ENCODE peak calls at places on chromosomes 4 and X, in four cellular contexts. One of them, this sample, is unnamed.

GRCh38 chr4:80732010-80732409 is 298.5 kb upstream of the BMP3 start:
- DNase-seq in fibroblast of the aortic adventitia: peak
- DNase-seq in kidney: no peak
- DNase-seq in stomach: no peak
- DNase-seq in this sample: no peak

GRCh38 chr4:159206427-159206871 is 103.6 kb downstream of the RAPGEF2 start:
- DNase-seq in fibroblast of the aortic adventitia: peak
- DNase-seq in kidney: no peak
- DNase-seq in stomach: no peak
- DNase-seq in this sample: no peak

GRCh38 chrX:20361890-20362262 is 95.2 kb upstream of the RPS6KA3 start:
- DNase-seq in fibroblast of the aortic adventitia: peak
- DNase-seq in kidney: no peak
- DNase-seq in stomach: no peak
- DNase-seq in this sample: peak

GRCh38 chr4:93730760-93731159 is 97.8 kb upstream of the ATOH1 start:
- DNase-seq in fibroblast of the aortic adventitia: no peak
- DNase-seq in kidney: no peak
- DNase-seq in stomach: no peak
- DNase-seq in this sample: no peak

GRCh38 chr4:40299704-40300336 is 35.3 kb upstream of the CHRNA9 start:
- DNase-seq in fibroblast of the aortic adventitia: no peak
- DNase-seq in kidney: no peak
- DNase-seq in stomach: peak
- DNase-seq in this sample: no peak

GRCh38 chr4:34261799-34262314 is 1982.5 kb downstream of the ARAP2 start:
- DNase-seq in fibroblast of the aortic adventitia: no peak
- DNase-seq in kidney: peak
- DNase-seq in stomach: no peak
- DNase-seq in this sample: no peak

GRCh38 chr4:110616162-110617062 is 6.5 kb downstream of the PITX2 start:
- DNase-seq in fibroblast of the aortic adventitia: no peak
- DNase-seq in kidney: no peak
- DNase-seq in stomach: no peak
- DNase-seq in this sample: no peak

GRCh38 chr4:94127707-94128328 is 79.8 kb upstream of the SMARCAD1 start:
- DNase-seq in fibroblast of the aortic adventitia: peak
- DNase-seq in kidney: no peak
- DNase-seq in stomach: no peak
- DNase-seq in this sample: peak

GRCh38 chrX:42992199-42992943 is 214.4 kb upstream of the PPP1R2C start:
- DNase-seq in fibroblast of the aortic adventitia: no peak
- DNase-seq in kidney: no peak
- DNase-seq in stomach: no peak
- DNase-seq in this sample: no peak

GRCh38 chr4:65241257-65241997 is 428.9 kb downstream of the EPHA5 start:
- DNase-seq in fibroblast of the aortic adventitia: no peak
- DNase-seq in kidney: peak
- DNase-seq in stomach: no peak
- DNase-seq in this sample: no peak

GRCh38 chr4:176001171-176002006 is 64.3 kb upstream of the WDR17 start:
- DNase-seq in fibroblast of the aortic adventitia: peak
- DNase-seq in kidney: peak
- DNase-seq in stomach: no peak
- DNase-seq in this sample: peak

GRCh38 chrX:66002832-66003680 is 36.8 kb downstream of the VSIG4 start:
- DNase-seq in fibroblast of the aortic adventitia: no peak
- DNase-seq in kidney: no peak
- DNase-seq in stomach: no peak
- DNase-seq in this sample: no peak

GRCh38 chr4:111854494-111855087 is 290.7 kb upstream of the FAM241A start:
- DNase-seq in fibroblast of the aortic adventitia: peak
- DNase-seq in kidney: no peak
- DNase-seq in stomach: no peak
- DNase-seq in this sample: peak

GRCh38 chrX:109795682-109796081 is 62.6 kb upstream of the ACSL4 start:
- DNase-seq in fibroblast of the aortic adventitia: no peak
- DNase-seq in kidney: no peak
- DNase-seq in stomach: no peak
- DNase-seq in this sample: no peak

GRCh38 chr4:160724063-160724462 is 1439.7 kb downstream of the FSTL5 start:
- DNase-seq in fibroblast of the aortic adventitia: no peak
- DNase-seq in kidney: no peak
- DNase-seq in stomach: no peak
- DNase-seq in this sample: no peak

GRCh38 chr4:105306158-105306781 is 159.6 kb downstream of the TET2 start:
- DNase-seq in fibroblast of the aortic adventitia: no peak
- DNase-seq in kidney: no peak
- DNase-seq in stomach: no peak
- DNase-seq in this sample: peak

GRCh38 chr4:142473960-142474338 is 372.2 kb downstream of the INPP4B start:
- DNase-seq in fibroblast of the aortic adventitia: no peak
- DNase-seq in kidney: no peak
- DNase-seq in stomach: no peak
- DNase-seq in this sample: no peak

GRCh38 chr4:150573534-150573933 is 8.4 kb upstream of the MAB21L2 start:
- DNase-seq in fibroblast of the aortic adventitia: peak
- DNase-seq in kidney: no peak
- DNase-seq in stomach: no peak
- DNase-seq in this sample: no peak

GRCh38 chr4:86108152-86108551 is 251.7 kb downstream of the MAPK10 start:
- DNase-seq in fibroblast of the aortic adventitia: peak
- DNase-seq in kidney: no peak
- DNase-seq in stomach: no peak
- DNase-seq in this sample: no peak

GRCh38 chr4:184416913-184417734 is 57.2 kb downstream of the IRF2 start:
- DNase-seq in fibroblast of the aortic adventitia: peak
- DNase-seq in kidney: no peak
- DNase-seq in stomach: no peak
- DNase-seq in this sample: no peak

GRCh38 chr4:107885865-107886264 is 45.5 kb upstream of the CYP2U1 start:
- DNase-seq in fibroblast of the aortic adventitia: no peak
- DNase-seq in kidney: no peak
- DNase-seq in stomach: no peak
- DNase-seq in this sample: no peak
- TF ChIP-seq CTCF in fibroblast of the aortic adventitia: no peak
- TF ChIP-seq CTCF in kidney: no peak
- TF ChIP-seq CTCF in stomach: no peak
- TF ChIP-seq CTCF in this sample: no peak

DNA sequence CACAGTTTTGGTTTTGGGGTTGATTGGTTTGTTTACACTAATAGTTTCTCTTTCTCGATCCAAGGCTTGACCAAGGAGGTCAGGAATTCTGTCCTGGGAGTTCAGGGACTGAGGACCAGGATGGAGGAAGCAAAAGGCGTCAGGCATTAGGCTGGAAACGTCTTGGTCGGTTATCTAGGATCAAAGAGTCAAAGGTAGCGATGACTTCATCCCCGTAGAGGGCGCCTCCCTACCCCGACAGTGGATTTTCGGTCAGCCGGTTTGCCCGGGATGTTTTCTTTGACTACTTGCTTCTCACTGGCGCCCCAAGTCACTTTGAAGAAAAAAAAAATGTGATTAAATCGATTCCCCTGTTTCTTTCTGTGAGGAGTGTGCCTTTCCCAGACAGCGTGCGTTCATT is 985 bp upstream of the FHDC1 start:
- DNase-seq in fibroblast of the aortic adventitia: no peak
- DNase-seq in kidney: peak
- DNase-seq in stomach: peak
- DNase-seq in this sample: peak
- TF ChIP-seq CTCF in fibroblast of the aortic adventitia: no peak
- TF ChIP-seq CTCF in kidney: no peak
- TF ChIP-seq CTCF in stomach: no peak
- TF ChIP-seq CTCF in this sample: no peak

DNA sequence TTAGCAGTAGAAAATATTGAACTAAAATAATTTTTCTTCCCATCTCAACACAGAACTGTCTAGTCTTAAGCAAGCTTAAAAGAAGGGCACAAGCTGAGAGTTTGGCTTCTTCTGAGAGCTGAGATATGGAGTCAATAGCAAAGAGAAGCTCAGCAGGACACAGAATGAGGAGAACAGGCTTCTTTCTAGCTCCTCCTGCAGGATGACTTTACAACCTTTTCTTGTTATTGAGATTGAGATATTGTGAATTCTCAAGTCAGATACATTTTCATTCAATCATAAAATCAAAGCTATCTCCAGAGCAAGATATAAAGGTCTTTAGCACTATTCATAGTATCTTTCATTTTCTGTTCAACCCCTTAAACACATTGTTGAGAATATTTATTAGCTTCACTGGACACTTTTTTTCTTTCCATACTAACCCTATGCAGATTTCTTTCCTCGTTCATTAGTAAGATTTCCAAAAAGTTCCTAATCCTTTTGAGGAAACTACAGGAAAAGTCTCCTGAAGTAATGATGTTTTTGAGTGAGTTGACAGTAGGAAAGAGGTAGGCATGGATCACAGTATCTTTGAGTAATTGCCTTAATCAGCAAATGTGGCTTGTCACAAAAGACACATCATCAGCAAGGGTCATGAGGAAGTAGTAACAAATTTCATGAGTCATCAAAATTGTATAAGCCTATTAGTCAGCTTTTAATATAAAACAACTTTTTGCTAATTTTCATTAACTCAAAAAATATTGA is 17.8 kb upstream of the CXCL3 start:
- DNase-seq in fibroblast of the aortic adventitia: peak
- DNase-seq in kidney: no peak
- DNase-seq in stomach: no peak
- DNase-seq in this sample: no peak
- TF ChIP-seq CTCF in fibroblast of the aortic adventitia: peak
- TF ChIP-seq CTCF in kidney: no peak
- TF ChIP-seq CTCF in stomach: no peak
- TF ChIP-seq CTCF in this sample: no peak

GRCh38 chrX:144214651-144215050 is 330.8 kb downstream of the UBE2NL start:
- DNase-seq in fibroblast of the aortic adventitia: no peak
- DNase-seq in kidney: no peak
- DNase-seq in stomach: no peak
- DNase-seq in this sample: no peak

GRCh38 chrX:144219035-144219434 is 335.2 kb downstream of the UBE2NL start:
- DNase-seq in fibroblast of the aortic adventitia: no peak
- DNase-seq in kidney: no peak
- DNase-seq in stomach: peak
- DNase-seq in this sample: no peak
- TF ChIP-seq CTCF in fibroblast of the aortic adventitia: no peak
- TF ChIP-seq CTCF in kidney: peak
- TF ChIP-seq CTCF in stomach: no peak
- TF ChIP-seq CTCF in this sample: no peak

GRCh38 chr4:60868232-60868960 is 331.7 kb upstream of the ADGRL3 start:
- DNase-seq in fibroblast of the aortic adventitia: no peak
- DNase-seq in kidney: no peak
- DNase-seq in stomach: no peak
- DNase-seq in this sample: no peak

GRCh38 chr4:60863442-60863841 is 336.7 kb upstream of the ADGRL3 start:
- DNase-seq in fibroblast of the aortic adventitia: no peak
- DNase-seq in kidney: no peak
- DNase-seq in stomach: no peak
- DNase-seq in this sample: no peak

GRCh38 chr4:60865238-60865637 is 334.9 kb upstream of the ADGRL3 start:
- DNase-seq in fibroblast of the aortic adventitia: no peak
- DNase-seq in kidney: no peak
- DNase-seq in stomach: no peak
- DNase-seq in this sample: no peak
- TF ChIP-seq CTCF in fibroblast of the aortic adventitia: no peak
- TF ChIP-seq CTCF in kidney: no peak
- TF ChIP-seq CTCF in stomach: no peak
- TF ChIP-seq CTCF in this sample: no peak

DNA sequence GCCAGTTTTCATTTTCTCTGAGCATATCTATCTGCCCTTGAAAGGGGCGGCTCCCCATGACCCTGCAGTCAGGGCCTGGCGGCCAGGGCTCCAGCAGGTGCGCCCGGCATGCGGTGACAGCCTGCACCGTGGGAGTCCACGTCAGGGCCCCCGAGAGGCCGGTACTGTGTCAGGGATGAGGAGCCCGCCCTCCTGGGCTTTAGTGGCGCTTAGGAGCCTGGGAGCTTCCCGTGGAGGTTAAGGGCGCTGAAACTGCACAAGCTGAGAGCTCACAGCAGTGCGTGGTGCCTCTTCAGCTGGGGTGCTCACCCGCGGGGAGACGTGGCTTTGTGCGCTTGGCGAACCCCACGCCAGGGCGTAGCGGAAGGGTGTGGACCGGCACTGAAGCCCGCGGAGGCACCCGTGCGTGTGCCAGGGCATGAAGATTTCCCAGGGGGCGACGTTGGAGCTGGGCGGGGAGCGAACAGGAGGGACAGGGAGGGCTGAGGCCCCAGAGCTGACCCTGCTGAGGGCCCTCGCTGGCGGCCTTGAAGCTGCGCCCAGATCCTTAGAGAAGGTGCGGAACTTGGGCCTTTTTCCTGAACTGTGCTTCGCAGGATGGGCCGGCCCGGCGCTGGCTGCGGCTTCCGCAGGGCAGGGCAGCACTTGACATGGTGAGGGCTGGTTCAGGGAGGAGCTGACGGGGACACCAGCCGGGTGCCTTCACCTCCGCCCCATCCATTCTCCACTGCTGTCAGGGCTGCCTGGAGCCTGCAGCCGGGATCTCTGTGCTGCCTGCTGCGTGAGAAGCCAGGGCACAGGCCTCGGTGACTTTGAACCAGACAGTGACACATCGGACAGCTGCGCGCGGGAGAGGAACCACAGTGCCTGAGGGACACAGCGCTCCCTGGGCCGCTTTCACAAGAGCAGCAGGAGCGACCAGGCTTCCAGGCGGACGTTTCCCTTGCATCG is 32.9 kb downstream of the HTT-AS start:
- DNase-seq in fibroblast of the aortic adventitia: peak
- DNase-seq in kidney: peak
- DNase-seq in stomach: peak
- DNase-seq in this sample: peak
- TF ChIP-seq CTCF in fibroblast of the aortic adventitia: no peak
- TF ChIP-seq CTCF in kidney: no peak
- TF ChIP-seq CTCF in stomach: no peak
- TF ChIP-seq CTCF in this sample: no peak